ENCODE peak calls at places on chromosome 11, in eight cellular contexts. N is breast epithelium, R is fibroblast of lung, B is astrocyte of the spinal cord, W is uterus, F is cardiac muscle cell, G is lower lobe of right lung, T is coronary artery. K is an unnamed sample.

GRCh38 chr11:74694136-74694535 is 37.1 kb downstream of the CHRDL2 start:
- DNase-seq in N (no peak), R (no peak), B (no peak), W (no peak), F (no peak), G (no peak), T (no peak), K (peak; percentile 15)

GRCh38 chr11:14258177-14258935 is 100.6 kb downstream of the RRAS2 start:
- DNase-seq in N (no peak), R (peak; percentile 43), B (peak; percentile 13), W (no peak), F (peak; percentile 40), G (no peak), T (no peak), K (peak; percentile 29)

GRCh38 chr11:34825670-34826383 is 90.4 kb downstream of the APIP start:
- DNase-seq in N (no peak), R (no peak), B (no peak), W (no peak), F (no peak), G (peak; percentile 57), T (no peak), K (no peak)

GRCh38 chr11:123405123-123405592 is 24.9 kb upstream of the GRAMD1B start:
- DNase-seq in N (no peak), R (no peak), B (no peak), W (no peak), F (peak; percentile 32), G (no peak), T (no peak), K (peak; percentile 29)

GRCh38 chr11:36034572-36035331 is 90.9 kb downstream of the LDLRAD3 start:
- DNase-seq in N (no peak), R (peak; percentile 94), B (peak; percentile 77), W (no peak), F (peak; percentile 74), G (no peak), T (no peak), K (peak; percentile 86)

GRCh38 chr11:45625611-45626010 is 39.8 kb downstream of the CHST1 start:
- DNase-seq in N (no peak), R (no peak), B (no peak), W (no peak), F (no peak), G (no peak), T (no peak), K (no peak)

GRCh38 chr11:12868315-12869073 is 140.6 kb upstream of the RASSF10 start:
- DNase-seq in N (no peak), R (peak; percentile 53), B (peak; percentile 53), W (no peak), F (no peak), G (no peak), T (no peak), K (no peak)

GRCh38 chr11:94501522-94501921 is 7.7 kb downstream of the ANKRD49 start:
- DNase-seq in N (no peak), R (no peak), B (no peak), W (no peak), F (no peak), G (no peak), T (no peak), K (no peak)

GRCh38 chr11:124867700-124868099 is 2.5 kb downstream of the ROBO3 start:
- DNase-seq in N (no peak), R (peak; percentile 24), B (peak; percentile 33), W (no peak), F (peak; percentile 54), G (no peak), T (peak; percentile 55), K (peak; percentile 16)

GRCh38 chr11:72333657-72334056 is 89.7 kb upstream of the PHOX2A start:
- DNase-seq in N (no peak), R (peak; percentile 36), B (peak; percentile 32), W (no peak), F (peak; percentile 54), G (no peak), T (no peak), K (no peak)
- TF ChIP-seq CTCF in N (no peak), R (peak; percentile 20), B (peak; percentile 21), W (no peak), F (peak; percentile 24), G (no peak), T (no peak), K (no peak)

DNA sequence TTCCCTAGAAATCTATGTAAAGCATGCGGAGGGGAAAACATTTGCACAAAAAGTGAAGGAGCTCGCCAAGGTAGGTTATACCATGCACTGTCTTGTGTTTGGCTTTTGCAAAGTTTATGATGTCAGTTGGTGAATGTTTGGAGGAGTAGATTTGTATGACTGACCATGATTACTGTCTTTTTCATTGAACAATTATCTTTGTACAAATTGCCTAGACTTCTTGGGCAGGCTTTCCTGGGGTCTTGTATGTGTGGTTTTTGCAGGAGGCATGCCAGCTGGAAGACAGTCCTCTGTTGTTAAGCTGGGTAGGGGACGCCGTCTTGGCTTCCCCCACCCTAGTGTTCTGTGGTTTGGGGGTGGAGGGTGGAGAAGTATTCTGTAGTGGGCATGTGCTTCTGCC is 123.6 kb upstream of the HSD17B12 start:
- DNase-seq in N (no peak), R (no peak), B (no peak), W (no peak), F (no peak), G (no peak), T (no peak), K (no peak)
- H3K4me3 ChIP-seq in N (no peak overlapping the region), R (no peak overlapping the region), B (no peak overlapping the region), W (no peak overlapping the region), F (peak overlapping the region; percentile 33), G (no peak overlapping the region), T (no peak overlapping the region), K (no peak overlapping the region)

DNA sequence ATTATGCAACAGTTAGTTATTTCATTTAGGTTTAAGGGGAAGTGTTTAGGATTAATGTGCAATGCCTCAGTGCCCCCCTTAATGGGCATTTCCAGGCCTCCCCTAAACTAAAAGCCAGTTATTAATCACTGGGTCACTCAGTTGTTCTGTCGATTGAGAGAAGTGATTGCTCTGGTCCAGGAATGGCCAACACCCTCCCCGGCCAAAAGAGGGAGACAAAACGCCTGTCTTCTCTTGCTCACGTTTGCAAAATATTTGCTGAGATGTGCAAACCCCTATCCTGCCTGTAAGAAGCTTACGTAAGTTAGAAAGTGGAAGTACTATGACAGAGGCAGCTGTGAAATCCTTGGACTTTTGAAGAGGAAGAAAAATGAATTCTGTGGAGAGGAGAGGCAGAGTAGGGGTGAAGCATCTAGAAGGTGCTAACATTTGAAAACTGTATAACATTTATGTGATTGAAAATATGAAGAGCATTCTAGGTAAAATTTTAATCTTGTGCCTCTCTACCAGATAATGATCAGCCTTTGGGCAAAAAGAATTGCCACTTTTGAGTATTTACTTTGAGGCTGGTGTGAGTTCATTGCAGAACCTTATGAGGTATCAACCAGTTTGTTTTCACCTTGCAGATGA is 37.7 kb downstream of the NTM start:
- DNase-seq in N (no peak), R (peak; percentile 25), B (peak; percentile 11), W (no peak), F (peak; percentile 60), G (no peak), T (no peak), K (peak; percentile 52)
- TF ChIP-seq CTCF in N (peak; percentile 15), R (peak; percentile 45), B (peak; percentile 59), W (no peak), F (peak; percentile 57), G (peak; percentile 48), T (no peak), K (peak; percentile 70)

GRCh38 chr11:131693756-131694155 is 323.3 kb downstream of the NTM start:
- DNase-seq in N (no peak), R (no peak), B (no peak), W (no peak), F (no peak), G (no peak), T (no peak), K (no peak)

GRCh38 chr11:131695889-131696429 is 325.5 kb downstream of the NTM start:
- DNase-seq in N (no peak), R (peak; percentile 3), B (no peak), W (no peak), F (no peak), G (no peak), T (no peak), K (no peak)

GRCh38 chr11:131696584-131697120 is 326.2 kb downstream of the NTM start:
- DNase-seq in N (no peak), R (peak; percentile 19), B (no peak), W (no peak), F (no peak), G (no peak), T (no peak), K (no peak)

GRCh38 chr11:131692961-131693360 is 322.5 kb downstream of the NTM start:
- DNase-seq in N (no peak), R (no peak), B (no peak), W (no peak), F (no peak), G (no peak), T (no peak), K (no peak)

GRCh38 chr11:131694526-131695424 is 324.4 kb downstream of the NTM start:
- DNase-seq in N (peak; percentile 78), R (peak; percentile 64), B (peak; percentile 75), W (peak; percentile 72), F (peak; percentile 86), G (peak; percentile 84), T (no peak), K (peak; percentile 71)
- H3K4me3 ChIP-seq in N (no peak overlapping the region), R (no peak overlapping the region), B (peak overlapping the region; percentile 3), W (no peak overlapping the region), F (no peak overlapping the region), G (peak overlapping the region; percentile 16), T (peak overlapping the region; percentile 59), K (no peak overlapping the region)

DNA sequence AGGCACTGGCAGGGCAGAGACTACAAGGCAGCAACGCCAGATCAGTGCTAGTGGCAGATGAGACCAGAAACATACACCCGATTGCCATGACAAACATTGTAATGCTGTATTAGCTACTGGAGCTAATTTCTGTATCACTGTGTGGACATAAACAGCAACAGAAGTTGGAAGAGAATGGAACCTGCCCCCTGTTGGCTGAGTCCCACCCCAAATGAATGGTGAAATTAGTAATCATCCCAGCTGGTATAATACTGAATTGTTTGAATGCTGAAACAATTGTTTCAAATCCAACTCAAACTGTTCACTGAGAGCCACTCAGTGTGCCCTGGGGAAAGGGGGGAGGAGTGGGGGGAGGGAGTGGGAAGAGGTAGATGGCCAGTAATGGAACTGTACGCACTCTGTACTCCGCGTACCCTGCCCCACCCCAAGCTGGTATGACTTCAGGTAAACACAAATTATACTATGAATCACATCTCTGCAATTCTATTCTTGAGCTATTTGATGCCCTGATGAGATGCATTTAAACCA is 11.2 kb upstream of the BIRC3 start:
- DNase-seq in N (no peak), R (peak; percentile 29), B (no peak), W (no peak), F (no peak), G (peak; percentile 81), T (no peak), K (no peak)
- TF ChIP-seq CTCF in N (no peak), R (no peak), B (no peak), W (no peak), F (no peak), G (no peak), T (no peak), K (no peak)